ENCODE peak calls at places on chromosomes 12 and 14, in four cellular contexts. N is stomach, R is GM23248, G is GM12878. I is an unnamed sample.

GRCh38 chr12:114963846-114964245 is 279.9 kb upstream of the TBX3 start:
- DNase-seq in N (no peak), R (no peak), G (no peak), I (no peak)

GRCh38 chr12:110023634-110024023 is 24.4 kb downstream of the ANKRD13A start:
- DNase-seq in N (no peak), R (no peak), G (no peak), I (no peak)

GRCh38 chr14:66600416-66600815 is 92.5 kb downstream of the GPHN start:
- DNase-seq in N (no peak), R (peak; percentile 47), G (no peak), I (no peak)

GRCh38 chr12:33439587-33440011 is at the start of gene SYT10:
- DNase-seq in N (no peak), R (peak; percentile 19), G (no peak), I (peak; percentile 4)

GRCh38 chr12:84842406-84843013 is 70.1 kb downstream of the SLC6A15 start:
- DNase-seq in N (no peak), R (peak; percentile 74), G (no peak), I (peak; percentile 2)

GRCh38 chr12:53710098-53710497 is 17.2 kb downstream of the CALCOCO1 start:
- DNase-seq in N (no peak), R (no peak), G (no peak), I (no peak)

GRCh38 chr14:102828201-102828600 is 51.0 kb downstream of the TRAF3 start:
- DNase-seq in N (no peak), R (no peak), G (no peak), I (peak; percentile 55)

GRCh38 chr12:132593938-132594358 is 16.4 kb downstream of the LRCOL1 start:
- DNase-seq in N (peak; percentile 95), R (peak; percentile 95), G (no peak), I (peak; percentile 99)

DNA sequence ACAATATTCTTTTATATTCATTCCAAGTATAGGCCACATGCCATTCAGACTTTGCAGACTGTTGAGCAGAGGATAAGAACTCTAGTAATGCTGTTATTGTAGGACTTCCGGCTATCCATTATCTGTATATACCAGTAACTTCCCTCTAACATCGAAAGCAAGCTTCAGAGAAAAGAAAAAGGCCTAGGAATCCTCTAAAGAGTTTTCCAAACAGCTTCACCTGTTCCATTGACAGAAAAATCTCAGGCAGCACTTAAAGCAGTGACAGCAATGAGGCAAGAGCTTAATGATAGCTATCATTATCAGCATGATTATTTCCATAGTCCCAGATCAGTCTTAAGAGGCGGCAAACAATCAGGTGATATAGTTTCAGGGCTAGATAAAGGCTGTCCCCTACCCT is 1.8 kb downstream of the CPNE8 start:
- DNase-seq in N (no peak), R (no peak), G (no peak), I (no peak)
- H3K4me3 ChIP-seq in N (no peak overlapping the region), R (no peak overlapping the region), G (peak overlapping the region; percentile 82), I (no peak overlapping the region)

DNA sequence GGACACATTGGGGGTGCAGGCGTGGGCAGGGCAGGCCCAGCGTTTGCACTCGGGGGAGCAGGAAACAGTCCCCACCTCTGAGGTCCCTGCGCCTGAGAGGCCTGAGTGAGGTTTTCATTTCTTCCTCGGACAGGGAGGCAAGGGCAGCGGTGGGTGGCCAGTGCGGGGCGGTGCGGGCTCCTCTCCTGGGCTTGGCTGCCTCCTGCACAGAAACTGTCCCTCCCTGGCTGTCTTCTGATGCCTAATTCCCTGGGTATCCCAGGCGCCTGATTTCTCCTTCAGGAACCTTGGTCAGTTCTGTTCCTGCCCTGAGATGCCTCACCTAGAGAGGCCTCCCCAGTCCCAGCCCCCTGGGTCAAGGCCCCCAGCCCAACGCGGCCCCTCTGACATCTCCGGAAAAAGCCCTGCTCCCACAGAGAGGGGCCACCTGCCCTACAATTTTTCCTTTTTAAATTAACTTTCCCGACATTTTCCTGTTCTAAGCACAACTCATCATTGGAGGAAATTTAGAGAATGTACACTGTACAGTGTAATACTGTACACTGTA is 260.3 kb downstream of the ADGRD1 start:
- DNase-seq in N (no peak), R (no peak), G (no peak), I (no peak)
- H3K9me3 ChIP-seq in N (no peaks in the 10 kb centered on the region), R (no peaks in the 10 kb centered on the region), G (no peaks in the 10 kb centered on the region), I (no peaks in the 10 kb centered on the region)

GRCh38 chr14:55302770-55303472 is 31.7 kb downstream of the FBXO34 start:
- DNase-seq in N (no peak), R (no peak), G (no peak), I (no peak)
- H3K27ac ChIP-seq in N (no peak overlapping the region), R (no peak overlapping the region), G (peak overlapping the region; percentile 66), I (no peak overlapping the region)

GRCh38 chr12:52298677-52299076 is 7.3 kb upstream of the KRT81 start:
- DNase-seq in N (no peak), R (no peak), G (no peak), I (peak; percentile 29)
- H3K4me3 ChIP-seq in N (no peak overlapping the region), R (no peak overlapping the region), G (no peak overlapping the region), I (no peak overlapping the region)

GRCh38 chr14:97723834-97724770 is 926.9 kb downstream of the VRK1 start:
- DNase-seq in N (no peak), R (no peak), G (no peak), I (peak; percentile 40)
- H3K9me3 ChIP-seq in N (peaks cover 7% of the 10 kb centered on the region), R (peaks cover 7% of the 10 kb centered on the region), G (no peaks in the 10 kb centered on the region), I (no peaks in the 10 kb centered on the region)

GRCh38 chr12:95518976-95519375 is 32.3 kb downstream of the USP44 start:
- DNase-seq in N (no peak), R (no peak), G (no peak), I (no peak)

GRCh38 chr12:95520825-95521224 is 30.5 kb downstream of the USP44 start:
- DNase-seq in N (no peak), R (no peak), G (no peak), I (no peak)

GRCh38 chr12:95513599-95513998 is 37.7 kb downstream of the USP44 start:
- DNase-seq in N (no peak), R (no peak), G (no peak), I (no peak)

GRCh38 chr12:95515197-95515596 is 36.1 kb downstream of the USP44 start:
- DNase-seq in N (no peak), R (no peak), G (no peak), I (no peak)

DNA sequence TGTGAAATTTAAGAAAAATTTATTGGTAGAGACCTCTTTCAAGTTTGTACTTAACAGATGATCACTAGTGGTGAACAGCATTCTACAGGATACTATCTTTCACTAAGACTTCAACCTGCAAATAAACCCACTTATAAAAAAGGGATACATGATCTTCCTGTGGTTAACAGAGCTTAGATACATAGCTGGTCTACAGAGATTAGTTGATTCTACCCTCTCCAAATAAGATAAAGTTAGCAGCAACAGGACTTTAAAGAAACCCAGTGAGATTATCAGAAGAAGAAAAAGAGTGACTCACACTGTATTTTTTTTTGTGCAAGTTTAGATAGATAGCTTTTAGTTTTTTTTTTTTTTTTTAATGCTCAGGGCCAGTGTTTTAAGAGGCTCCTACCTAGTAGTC is 34.5 kb downstream of the USP44 start:
- DNase-seq in N (no peak), R (no peak), G (no peak), I (no peak)
- H3K27ac ChIP-seq in N (no peak overlapping the region), R (no peak overlapping the region), G (no peak overlapping the region), I (no peak overlapping the region)

I was measured in small intestine.